ENCODE peak calls at places on chromosomes 6 and 20, in ten cellular contexts. S is IMR-90, C is left ventricle myocardium inferior, V is tibial nerve, I is cardiac muscle cell, H is Panc1, N is endodermal cell, F is GM23338, D is neural progenitor cell, Q is astrocyte. L is an unnamed sample.

GRCh38 chr6:36692861-36693702 is 4.5 kb upstream of the RAB44 start:
- DNase-seq in V (no peak), N (peak; percentile 36), I (peak; percentile 83), C (peak; percentile 68), S (no peak), Q (no peak), H (no peak), F (no peak), D (no peak), L (no peak)

GRCh38 chr6:13769655-13770053 is 44.7 kb downstream of the MCUR1 start:
- DNase-seq in V (no peak), D (no peak), I (no peak), N (peak; percentile 70), S (no peak), Q (no peak), C (no peak), F (peak; percentile 74), H (no peak), L (no peak)

GRCh38 chr6:101705866-101706265 is 312.4 kb downstream of the GRIK2 start:
- DNase-seq in S (peak; percentile 43), C (no peak), N (no peak), Q (no peak), F (no peak), V (no peak), D (no peak), H (no peak), I (no peak), L (no peak)

GRCh38 chr6:107491059-107491609 is 1.2 kb downstream of the SOBP start:
- DNase-seq in H (no peak), F (peak; percentile 80), S (peak; percentile 20), D (peak; percentile 86), I (peak; percentile 78), Q (no peak), N (peak; percentile 85), V (peak; percentile 54), C (peak; percentile 84), L (no peak)

GRCh38 chr6:5139828-5140771 is 55.0 kb downstream of the PPP1R3G start:
- DNase-seq in F (no peak), C (no peak), D (no peak), S (no peak), H (no peak), V (no peak), N (no peak), I (no peak), Q (no peak), L (no peak)

GRCh38 chr6:81480139-81480538 is 272.3 kb downstream of the TENT5A start:
- DNase-seq in F (no peak), D (no peak), H (no peak), C (no peak), I (no peak), V (no peak), N (no peak), S (peak; percentile 17), Q (peak; percentile 50), L (no peak)

GRCh38 chr6:39882567-39882953 is 51.7 kb downstream of the MOCS1 start:
- DNase-seq in H (no peak), D (no peak), S (peak; percentile 98), Q (peak; percentile 100), F (peak; percentile 17), C (peak; percentile 51), N (no peak), I (no peak), V (peak; percentile 53), L (no peak)

GRCh38 chr6:41200296-41200900 is 551 bp downstream of the TREML2 start:
- DNase-seq in I (no peak), N (peak; percentile 48), S (no peak), V (no peak), F (peak; percentile 35), D (no peak), C (no peak), Q (no peak), H (no peak), L (peak; percentile 71)

GRCh38 chr6:1792989-1793388 is 183.3 kb downstream of the FOXC1 start:
- DNase-seq in H (no peak), S (peak; percentile 10), V (no peak), C (no peak), N (peak; percentile 80), F (peak; percentile 73), I (peak; percentile 28), Q (no peak), D (peak; percentile 42), L (no peak)

GRCh38 chr6:90157441-90157840 is 139.2 kb downstream of the BACH2 start:
- DNase-seq in Q (no peak), V (no peak), S (no peak), I (no peak), N (no peak), D (no peak), C (no peak), F (no peak), H (no peak), L (no peak)

GRCh38 chr6:154814063-154814462 is 80.8 kb downstream of the SCAF8 start:
- DNase-seq in V (no peak), I (no peak), F (no peak), C (no peak), D (no peak), H (no peak), Q (no peak), N (no peak), S (no peak), L (no peak)

GRCh38 chr6:33621396-33622388 is 570 bp downstream of the ITPR3 start:
- DNase-seq in V (no peak), C (peak; percentile 58), N (peak; percentile 92), F (peak; percentile 68), D (peak; percentile 61), Q (no peak), I (no peak), S (no peak), H (no peak), L (no peak)

GRCh38 chr6:13709698-13710551 is 1.7 kb downstream of the RANBP9 start:
- DNase-seq in H (no peak), D (peak; percentile 40), I (peak; percentile 13), Q (peak; percentile 47), C (no peak), S (peak; percentile 79), F (peak; percentile 30), V (no peak), N (no peak), L (no peak)

GRCh38 chr6:137878810-137879285 is 11.8 kb downstream of the TNFAIP3 start:
- DNase-seq in F (peak; percentile 92), V (no peak), D (peak; percentile 84), N (peak; percentile 95), S (no peak), C (peak; percentile 77), Q (no peak), H (no peak), I (peak; percentile 74), L (no peak)

GRCh38 chr6:29553268-29554057 is 6.1 kb downstream of the UBD start:
- DNase-seq in Q (peak; percentile 9), N (peak; percentile 92), F (peak; percentile 90), D (peak; percentile 92), V (no peak), S (peak; percentile 54), I (peak; percentile 78), H (no peak), C (peak; percentile 73), L (no peak)

GRCh38 chr20:13173201-13173600 is 47.9 kb upstream of the ISM1 start:
- DNase-seq in S (no peak), N (no peak), F (no peak), V (no peak), Q (no peak), C (no peak), D (no peak), H (no peak), I (no peak), L (no peak)

DNA sequence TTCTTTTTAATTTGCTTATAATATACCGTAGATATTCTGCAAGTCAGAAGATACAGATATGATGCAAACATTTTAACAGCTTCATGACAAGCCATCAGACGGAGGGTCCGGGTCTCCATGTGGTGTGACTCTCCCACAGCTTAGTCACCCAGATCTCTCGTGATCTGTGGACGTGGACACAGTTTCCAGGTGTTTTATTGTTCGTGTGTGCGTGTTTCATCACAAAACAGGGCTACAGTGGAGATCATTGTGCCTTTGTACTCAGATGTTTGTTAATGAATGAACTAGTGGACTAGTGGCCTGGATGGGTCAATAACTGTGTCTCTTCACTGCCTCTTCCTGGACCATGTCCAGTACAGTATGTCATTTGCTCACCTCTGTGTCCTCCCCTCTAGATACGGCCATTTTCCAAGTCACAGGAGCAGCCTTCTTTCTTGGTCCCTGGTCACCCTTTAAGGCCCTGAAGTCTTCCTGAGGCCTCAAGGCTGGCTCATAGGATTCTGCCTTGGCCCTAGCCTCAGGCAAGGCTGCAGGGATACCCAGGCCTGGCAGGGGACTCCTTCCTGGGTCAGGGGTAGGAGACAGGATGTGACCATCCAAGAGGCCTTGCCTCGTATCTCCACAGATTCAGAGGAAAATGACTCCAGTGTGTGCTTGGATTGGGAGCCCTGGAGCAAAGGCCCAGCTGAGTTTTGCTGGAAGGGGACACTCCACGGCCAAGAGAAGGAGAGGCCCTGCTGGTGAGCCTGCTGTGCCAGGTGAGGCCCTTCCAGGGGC is 4.6 kb downstream of the ADIG start:
- DNase-seq in Q (no peak), S (no peak), D (no peak), N (no peak), H (no peak), V (no peak), F (no peak), I (no peak), C (no peak), L (no peak)
- H3K27me3 ChIP-seq in Q (peaks cover 7% of the 10 kb centered on the region), S (peaks cover 26% of the 10 kb centered on the region), D (no peaks in the 10 kb centered on the region), N (no peaks in the 10 kb centered on the region), H (no peaks in the 10 kb centered on the region), V (peaks cover 1% of the 10 kb centered on the region), F (no peaks in the 10 kb centered on the region), I (no peaks in the 10 kb centered on the region), C (peaks cover 16% of the 10 kb centered on the region), L (no peaks in the 10 kb centered on the region)

DNA sequence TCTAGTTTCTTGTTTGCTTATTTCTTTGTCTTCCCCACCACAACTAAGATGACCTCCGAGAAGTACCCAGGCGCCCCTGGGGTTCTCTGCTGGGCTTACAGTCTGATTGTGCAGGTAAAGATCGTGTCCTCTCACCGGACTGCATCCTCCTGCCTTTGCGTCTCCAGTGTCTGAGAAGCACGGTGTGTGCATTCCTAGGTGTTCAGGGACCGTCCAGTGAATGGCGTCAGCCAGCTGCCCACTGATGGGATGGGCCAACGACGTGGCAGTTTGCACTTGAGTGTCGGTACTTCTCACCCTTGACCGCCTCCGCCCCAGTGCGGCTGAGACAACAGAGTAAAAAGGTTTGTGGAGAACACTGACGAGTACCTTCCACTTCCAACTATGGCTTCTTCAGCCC is 56.1 kb upstream of the NFATC2 start:
- DNase-seq in N (no peak), V (no peak), C (no peak), F (no peak), I (no peak), D (no peak), Q (no peak), S (no peak), H (no peak), L (no peak)
- H3K27me3 ChIP-seq in N (no peaks in the 10 kb centered on the region), V (no peaks in the 10 kb centered on the region), C (no peaks in the 10 kb centered on the region), F (no peaks in the 10 kb centered on the region), I (no peaks in the 10 kb centered on the region), D (no peaks in the 10 kb centered on the region), Q (no peaks in the 10 kb centered on the region), S (no peaks in the 10 kb centered on the region), H (no peaks in the 10 kb centered on the region), L (no peaks in the 10 kb centered on the region)

GRCh38 chr20:3674447-3674846 is 7.4 kb downstream of the ADAM33 start:
- DNase-seq in D (no peak), V (no peak), Q (no peak), C (no peak), I (no peak), H (no peak), N (no peak), S (no peak), F (no peak), L (no peak)
- H3K27me3 ChIP-seq in D (peaks cover 33% of the 10 kb centered on the region), V (peaks cover 20% of the 10 kb centered on the region), Q (peaks cover 27% of the 10 kb centered on the region), C (peaks cover 67% of the 10 kb centered on the region), I (peaks cover 52% of the 10 kb centered on the region), H (peaks cover 6% of the 10 kb centered on the region), N (peaks cover 6% of the 10 kb centered on the region), S (peaks cover 56% of the 10 kb centered on the region), F (peaks cover 45% of the 10 kb centered on the region), L (peaks cover 45% of the 10 kb centered on the region)

GRCh38 chr6:159170999-159171712 is 2.0 kb downstream of the FNDC1 start:
- DNase-seq in H (no peak), Q (peak; percentile 86), S (peak; percentile 75), C (peak; percentile 33), D (peak; percentile 22), I (peak; percentile 8), F (no peak), N (no peak), V (no peak), L (no peak)
- H3K27me3 ChIP-seq in H (peaks cover 30% of the 10 kb centered on the region), Q (peaks cover 24% of the 10 kb centered on the region), S (peaks cover 46% of the 10 kb centered on the region), C (peaks cover 93% of the 10 kb centered on the region), D (peaks cover 100% of the 10 kb centered on the region), I (peaks cover 97% of the 10 kb centered on the region), F (peaks cover 76% of the 10 kb centered on the region), N (peaks cover 95% of the 10 kb centered on the region), V (peaks cover 53% of the 10 kb centered on the region), L (peaks cover 73% of the 10 kb centered on the region)